ENCODE peak calls at places on chromosome 13, in seven cellular contexts. F is neural crest cell, W is tibial nerve, V is cardiac muscle cell, K is osteoblast, B is GM13977, S is heart right ventricle. M is an unnamed sample.

GRCh38 chr13:59449750-59450149 is 714.0 kb downstream of the DIAPH3 start:
- DNase-seq in W (no peak), V (no peak), S (no peak), B (no peak), F (no peak), K (no peak), M (no peak)

GRCh38 chr13:48843630-48844380 is 131.9 kb upstream of the FNDC3A start:
- DNase-seq in V (no peak), B (no peak), K (peak), S (no peak), W (no peak), F (no peak), M (no peak)

GRCh38 chr13:49347650-49348385 is 96.0 kb downstream of the CAB39L start:
- DNase-seq in V (no peak), B (no peak), S (no peak), W (no peak), K (no peak), F (no peak), M (no peak)

GRCh38 chr13:49584771-49585182 is 581 bp downstream of the RCBTB1 start:
- DNase-seq in B (no peak), W (no peak), V (no peak), F (no peak), S (no peak), K (peak), M (no peak)

GRCh38 chr13:67619346-67619745 is 389.2 kb upstream of the PCDH9 start:
- DNase-seq in B (no peak), W (no peak), F (no peak), V (no peak), K (no peak), S (no peak), M (no peak)

GRCh38 chr13:37561031-37561430 is 37.5 kb downstream of the POSTN start:
- DNase-seq in S (no peak), V (no peak), W (no peak), K (no peak), B (no peak), F (no peak), M (no peak)

GRCh38 chr13:108947551-108948030 is 318.2 kb downstream of the MYO16 start:
- DNase-seq in W (peak), K (no peak), B (no peak), F (no peak), V (no peak), S (no peak), M (no peak)

GRCh38 chr13:28451482-28452217 is 43.3 kb downstream of the FLT1 start:
- DNase-seq in V (no peak), S (peak), K (peak), W (no peak), B (no peak), F (no peak), M (no peak)

GRCh38 chr13:111880185-111880584 is 186.8 kb upstream of the SOX1 start:
- DNase-seq in F (no peak), B (no peak), V (no peak), K (no peak), W (no peak), S (no peak), M (no peak)

GRCh38 chr13:112178769-112179168 is 111.8 kb downstream of the SOX1 start:
- DNase-seq in B (no peak), F (no peak), S (no peak), K (no peak), V (no peak), W (no peak), M (no peak)

GRCh38 chr13:106701810-106702341 is 133.9 kb upstream of the ARGLU1 start:
- DNase-seq in V (no peak), F (no peak), B (no peak), W (no peak), K (no peak), S (peak), M (no peak)

GRCh38 chr13:48710160-48710559 is 56.4 kb downstream of the CYSLTR2 start:
- DNase-seq in F (no peak), K (no peak), B (no peak), S (no peak), V (no peak), W (no peak), M (no peak)

GRCh38 chr13:49527123-49527522 is 31.4 kb downstream of the PHF11 start:
- DNase-seq in W (no peak), B (no peak), K (no peak), S (peak), F (no peak), V (no peak), M (peak)

DNA sequence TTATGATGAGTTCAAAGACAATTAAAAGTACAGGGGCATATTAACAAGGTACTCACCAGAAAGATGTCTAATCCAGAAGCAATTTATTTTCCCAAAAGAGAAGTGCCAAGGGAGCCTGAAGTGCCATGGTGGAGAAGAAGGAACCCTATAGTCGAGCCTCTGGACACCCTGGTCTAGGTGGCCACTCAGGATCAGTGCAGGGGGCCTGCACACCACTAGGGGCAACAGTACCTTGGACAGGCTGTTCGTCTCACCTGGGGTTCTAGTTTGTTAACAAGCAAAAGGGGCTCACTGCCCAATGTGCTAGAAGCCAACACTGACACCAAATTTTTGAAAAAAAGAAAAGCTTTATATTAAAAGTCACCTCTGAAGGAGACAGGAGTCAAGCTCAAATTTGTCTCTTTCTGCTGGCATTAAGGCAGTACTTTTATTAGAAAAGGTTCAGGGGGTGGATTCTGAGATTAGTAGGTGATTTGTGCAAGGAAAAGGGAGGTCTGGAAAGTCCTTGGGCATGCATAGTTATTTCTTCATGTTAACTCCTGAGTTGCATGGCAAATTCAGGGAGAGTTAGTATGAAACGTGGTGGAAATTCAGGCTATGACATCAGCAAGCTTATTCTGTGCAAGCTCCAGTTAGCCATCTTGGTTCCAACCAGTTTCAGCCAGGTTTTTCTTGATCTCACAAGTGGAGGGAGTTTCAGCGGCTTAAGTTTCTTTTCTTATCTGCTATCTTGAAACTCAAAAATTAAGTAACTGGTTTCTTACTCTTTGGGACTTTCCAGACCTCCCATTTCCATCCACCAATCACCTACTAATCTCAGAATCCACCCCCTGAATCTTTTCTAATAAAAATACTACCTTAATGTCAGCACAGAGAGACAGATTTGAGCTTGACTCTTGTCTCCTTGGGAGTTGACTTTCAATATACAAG is 884 bp upstream of the CBY2 start:
- DNase-seq in K (peak), W (no peak), B (peak), V (no peak), F (no peak), S (no peak), M (no peak)
- TF ChIP-seq CTCF in K (no peak), W (no peak), B (peak), V (no peak), F (no peak), S (no peak), M (no peak)

GRCh38 chr13:99958402-99959126 is 13.0 kb downstream of the ZIC5 start:
- DNase-seq in W (no peak), K (no peak), F (no peak), B (no peak), S (no peak), V (peak), M (no peak)

GRCh38 chr13:99960663-99961440 is 10.7 kb downstream of the ZIC5 start:
- DNase-seq in S (no peak), V (no peak), W (no peak), F (no peak), B (no peak), K (peak), M (no peak)

GRCh38 chr13:99959127-99959529 is 12.4 kb downstream of the ZIC5 start:
- DNase-seq in S (no peak), F (no peak), V (no peak), K (peak), W (no peak), B (no peak), M (no peak)

GRCh38 chr13:99961634-99962033 is 9.9 kb downstream of the ZIC5 start:
- DNase-seq in B (no peak), V (no peak), S (no peak), K (no peak), F (no peak), W (no peak), M (no peak)

DNA sequence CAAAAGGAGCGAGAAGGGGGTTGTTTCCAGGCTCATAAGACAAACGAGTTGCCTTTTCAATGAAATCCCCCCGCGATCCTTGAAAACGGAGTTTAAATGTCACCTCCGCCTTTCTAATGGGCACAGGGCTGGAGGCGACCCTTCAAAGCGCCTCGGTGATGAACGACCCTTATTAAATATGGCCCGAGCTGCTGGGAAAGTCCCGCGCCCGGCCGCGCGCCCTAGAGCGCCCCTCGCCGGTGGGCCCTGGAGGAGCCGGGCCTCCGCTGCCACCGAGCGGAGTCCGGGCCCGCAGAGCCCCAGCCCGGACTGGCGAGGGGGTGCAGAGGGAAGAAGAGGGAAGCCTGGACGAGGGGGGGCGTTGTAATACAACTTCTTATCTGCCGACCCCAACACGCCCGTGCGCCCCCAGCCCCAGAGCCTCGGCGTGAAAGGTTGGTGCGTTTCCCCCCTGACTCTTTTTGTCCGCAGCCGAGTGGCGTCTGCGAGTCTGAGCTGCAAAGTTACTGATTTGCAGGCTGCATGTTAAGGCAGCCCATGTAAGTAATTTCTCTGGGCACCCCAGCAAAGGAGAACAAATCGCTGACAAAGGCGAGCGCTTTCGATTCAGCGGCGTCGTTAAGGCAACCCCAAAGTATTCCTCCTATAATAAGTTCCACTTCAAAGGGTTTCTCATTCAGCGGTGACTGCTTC is 11.9 kb downstream of the ZIC5 start:
- DNase-seq in K (peak), S (no peak), V (peak), B (no peak), W (no peak), F (peak), M (no peak)
- TF ChIP-seq CTCF in K (no peak), S (no peak), V (peak), B (peak), W (no peak), F (peak), M (no peak)

DNA sequence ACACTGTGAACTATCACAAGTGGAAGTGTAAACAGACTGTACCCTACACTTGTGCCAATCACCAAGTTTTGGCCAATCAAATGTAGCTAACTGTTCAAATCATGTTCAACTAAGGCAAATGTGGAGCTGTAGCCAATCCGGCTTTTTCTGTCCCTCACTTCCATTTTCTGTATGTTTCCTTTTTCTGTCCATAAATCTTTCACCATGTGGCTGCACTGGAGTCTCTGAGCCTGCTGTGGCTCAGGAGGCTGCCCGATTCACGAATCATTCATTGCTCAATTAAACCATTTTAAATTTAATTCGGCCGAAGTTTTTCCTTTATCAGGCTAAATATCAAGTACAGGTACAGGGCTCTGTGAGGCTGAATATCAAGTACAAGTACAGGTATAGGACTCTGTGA is 216.5 kb downstream of the RFC3 start:
- DNase-seq in W (no peak), F (no peak), K (no peak), B (no peak), V (no peak), S (no peak), M (no peak)
- TF ChIP-seq CTCF in W (no peak), F (no peak), K (no peak), B (no peak), V (no peak), S (no peak), M (no peak)

GRCh38 chr13:51912091-51912490 is 50.3 kb downstream of the CCDC70 start:
- DNase-seq in W (no peak), B (no peak), S (no peak), K (peak), F (no peak), V (no peak), M (no peak)
- TF ChIP-seq CTCF in W (no peak), B (no peak), S (no peak), K (no peak), F (no peak), V (no peak), M (no peak)

GRCh38 chr13:32448224-32448623 is 20.3 kb upstream of the N4BP2L1 start:
- DNase-seq in V (no peak), F (no peak), K (no peak), B (no peak), W (no peak), S (no peak), M (no peak)
- TF ChIP-seq CTCF in V (no peak), F (no peak), K (no peak), B (no peak), W (no peak), S (no peak), M (no peak)